ENCODE peak calls at places on chromosomes 13 and 19, in five cellular contexts. L, R, P, Y and E are unnamed samples.
A peak's percentile ranks its signal among the peaks of the same experiment; 100 is the strongest.

GRCh38 chr13:66803013-66803739 is 427.0 kb downstream of the PCDH9 start:
- DNase-seq in L (no peak), R (no peak), P (no peak), Y (no peak), E (no peak)

GRCh38 chr13:70424928-70425327 is 316.7 kb upstream of the KLHL1 start:
- DNase-seq in L (no peak), R (no peak), P (no peak), Y (no peak), E (no peak)

GRCh38 chr13:29684441-29684840 is 89.0 kb upstream of the SLC7A1 start:
- DNase-seq in L (no peak), R (no peak), P (no peak), Y (no peak), E (no peak)

GRCh38 chr19:11018179-11018578 is 57.3 kb downstream of the SMARCA4 start:
- DNase-seq in L (no peak), R (no peak), P (no peak), Y (no peak), E (no peak)

GRCh38 chr13:44052843-44053607 is 173.3 kb downstream of the LACC1 start:
- DNase-seq in L (peak; percentile 4), R (no peak), P (peak; percentile 24), Y (no peak), E (no peak)

GRCh38 chr19:4477034-4477801 is 5.1 kb downstream of the HDGFL2 start:
- DNase-seq in L (no peak), R (no peak), P (no peak), Y (no peak), E (no peak)

GRCh38 chr13:76389321-76389720 is 496.9 kb downstream of the KCTD12 start:
- DNase-seq in L (no peak), R (no peak), P (no peak), Y (no peak), E (no peak)

GRCh38 chr19:46287585-46287984 is 9.3 kb upstream of the HIF3A start:
- DNase-seq in L (no peak), R (no peak), P (no peak), Y (peak; percentile 61), E (no peak)

GRCh38 chr19:33771308-33772101 is 25.2 kb upstream of the KCTD15 start:
- DNase-seq in L (peak; percentile 76), R (peak; percentile 94), P (peak; percentile 78), Y (peak; percentile 65), E (peak; percentile 82)

GRCh38 chr13:48066310-48066989 is 28.5 kb downstream of the MED4 start:
- DNase-seq in L (no peak), R (no peak), P (no peak), Y (peak; percentile 38), E (no peak)

GRCh38 chr19:12868540-12869112 is 12.6 kb downstream of the DNASE2 start:
- DNase-seq in L (no peak), R (no peak), P (no peak), Y (no peak), E (no peak)

GRCh38 chr19:38894968-38895367 is 4.5 kb downstream of the SIRT2 start:
- DNase-seq in L (no peak), R (no peak), P (no peak), Y (no peak), E (no peak)

GRCh38 chr13:104869501-104869900 is 1666.0 kb downstream of the EFNB2 start:
- DNase-seq in L (no peak), R (no peak), P (no peak), Y (peak; percentile 77), E (no peak)

GRCh38 chr13:23570099-23570926 is at the start of gene TNFRSF19:
- DNase-seq in L (peak; percentile 30), R (no peak), P (no peak), Y (no peak), E (no peak)

GRCh38 chr13:34421849-34422475 is 520.1 kb upstream of the NBEA start:
- DNase-seq in L (no peak), R (no peak), P (no peak), Y (no peak), E (no peak)

GRCh38 chr13:97205971-97206370 is 16.2 kb upstream of the MBNL2 start:
- DNase-seq in L (no peak), R (peak; percentile 22), P (no peak), Y (no peak), E (no peak)

GRCh38 chr13:73325351-73326214 is 266.8 kb downstream of the KLF5 start:
- DNase-seq in L (no peak), R (no peak), P (no peak), Y (no peak), E (peak; percentile 70)

GRCh38 chr19:2477141-2477710 is 1.3 kb downstream of the GADD45B start:
- DNase-seq in L (no peak), R (no peak), P (no peak), Y (peak; percentile 27), E (peak; percentile 66)

GRCh38 chr13:113981201-113981605 is 7.3 kb upstream of the C13orf46 start:
- DNase-seq in L (no peak), R (peak; percentile 9), P (no peak), Y (no peak), E (no peak)

GRCh38 chr13:45040626-45041025 is 51.3 kb downstream of the GPALPP1 start:
- DNase-seq in L (no peak), R (no peak), P (no peak), Y (no peak), E (no peak)

GRCh38 chr13:100197591-100198365 is 108.9 kb downstream of the PCCA start:
- DNase-seq in L (peak; percentile 7), R (no peak), P (no peak), Y (no peak), E (no peak)

GRCh38 chr19:30076751-30077670 is 135.0 kb downstream of the URI1 start:
- DNase-seq in L (no peak), R (no peak), P (no peak), Y (no peak), E (no peak)

GRCh38 chr19:33752018-33752790 is 44.5 kb upstream of the KCTD15 start:
- DNase-seq in L (no peak), R (no peak), P (no peak), Y (no peak), E (no peak)

GRCh38 chr19:29371766-29372415 is 153.9 kb upstream of the VSTM2B start:
- DNase-seq in L (no peak), R (no peak), P (no peak), Y (no peak), E (no peak)

GRCh38 chr19:18023596-18024212 is 15.7 kb downstream of the ARRDC2 start:
- DNase-seq in L (peak; percentile 84), R (no peak), P (no peak), Y (peak; percentile 93), E (peak; percentile 99)

GRCh38 chr13:103009061-103009840 is 57.0 kb downstream of the SLC10A2 start:
- DNase-seq in L (no peak), R (no peak), P (no peak), Y (no peak), E (no peak)

GRCh38 chr13:101018720-101019119 is 344.1 kb upstream of the TMTC4 start:
- DNase-seq in L (no peak), R (no peak), P (no peak), Y (no peak), E (no peak)

GRCh38 chr13:88144580-88144979 is 473.4 kb downstream of the SLITRK5 start:
- DNase-seq in L (no peak), R (no peak), P (no peak), Y (no peak), E (no peak)

GRCh38 chr13:105804561-105805190 is 730.8 kb downstream of the EFNB2 start:
- DNase-seq in L (no peak), R (no peak), P (no peak), Y (no peak), E (no peak)

GRCh38 chr19:12521996-12522395 is 29.3 kb downstream of the ZNF564 start:
- DNase-seq in L (no peak), R (no peak), P (no peak), Y (peak; percentile 30), E (no peak)

GRCh38 chr19:33486936-33487793 is 34.4 kb downstream of the PEPD start:
- DNase-seq in L (no peak), R (no peak), P (no peak), Y (no peak), E (no peak)

GRCh38 chr19:10718205-10719196 is 622 bp downstream of the DNM2 start:
- DNase-seq in L (peak; percentile 53), R (no peak), P (peak; percentile 51), Y (peak; percentile 87), E (no peak)

GRCh38 chr19:19805480-19805879 is 16.1 kb downstream of the ZNF506 start:
- DNase-seq in L (no peak), R (no peak), P (no peak), Y (no peak), E (no peak)

GRCh38 chr13:21069561-21070004 is 8.2 kb upstream of the LATS2 start:
- DNase-seq in L (peak; percentile 61), R (peak; percentile 59), P (peak; percentile 60), Y (peak; percentile 90), E (no peak)

DNA sequence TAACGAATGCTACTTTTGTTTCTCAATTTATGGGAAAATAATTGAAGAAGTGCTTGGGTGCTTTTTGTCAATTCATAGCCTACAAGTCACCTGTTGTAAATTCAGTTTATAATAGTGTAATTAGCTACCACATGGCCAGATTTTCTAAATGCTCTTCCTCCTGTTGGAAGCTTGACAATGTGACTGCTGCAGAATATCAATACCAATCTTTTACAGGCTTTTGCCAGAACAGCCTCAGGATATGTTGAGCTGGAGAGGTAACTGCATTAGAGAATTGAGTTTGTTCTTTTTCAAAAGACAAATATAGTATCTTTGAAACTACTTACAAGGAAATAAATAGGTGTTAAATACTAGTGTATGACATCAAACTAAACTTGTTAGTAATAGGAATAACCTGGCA is 277.8 kb downstream of the POU4F1 start:
- DNase-seq in L (no peak), R (no peak), P (no peak), Y (no peak), E (no peak)
- TF ChIP-seq POLR2A in L (no peak), R (no peak), P (no peak), Y (no peak), E (no peak)

GRCh38 chr19:50331187-50332013 is 2.2 kb upstream of the KCNC3 start:
- DNase-seq in L (peak; percentile 10), R (no peak), P (no peak), Y (no peak), E (no peak)
- H3K4me3 ChIP-seq in L (no peak overlapping the region), R (peak overlapping the region; percentile 60), P (no peak overlapping the region), Y (no peak overlapping the region), E (peak overlapping the region; percentile 37)

DNA sequence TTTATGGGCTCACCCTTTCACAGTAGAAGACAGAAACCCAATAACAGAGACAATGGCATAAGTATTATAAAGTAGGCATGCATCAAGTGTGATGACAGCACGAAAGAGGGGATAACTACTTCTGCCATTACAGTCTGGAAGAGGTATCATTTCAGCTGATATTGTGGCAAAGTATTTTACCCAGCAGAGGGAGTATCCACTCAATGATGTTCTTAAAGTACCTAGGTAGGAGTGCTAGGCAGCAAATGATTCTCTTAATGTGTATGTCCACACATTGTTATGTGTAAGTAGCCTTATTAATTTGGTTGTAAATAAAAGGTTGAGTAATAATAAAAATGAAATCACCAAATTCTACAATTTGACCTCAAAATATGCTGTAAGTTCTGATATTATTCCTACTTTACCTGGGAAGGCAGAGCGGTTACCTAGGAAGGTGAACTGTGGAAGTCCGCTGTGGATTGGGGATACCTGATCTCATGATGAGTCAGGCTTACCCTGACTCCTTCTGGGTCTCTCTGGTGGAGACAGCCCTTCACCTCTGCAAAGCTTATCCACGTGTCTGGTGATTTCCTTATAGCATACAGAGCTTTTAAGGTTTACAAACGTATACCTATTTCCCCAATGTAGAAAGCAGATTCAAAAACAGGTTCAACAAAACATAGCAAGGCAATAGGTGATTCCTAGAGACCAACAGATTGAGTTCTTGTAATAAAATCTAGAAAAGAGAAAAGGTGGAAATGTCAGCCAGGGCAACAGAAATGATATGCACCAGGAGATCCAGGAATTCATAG is 4.0 kb upstream of the UBAC2 start:
- DNase-seq in L (no peak), R (no peak), P (no peak), Y (peak; percentile 36), E (no peak)
- TF ChIP-seq CTCF in L (no peak), R (no peak), P (no peak), Y (no peak), E (no peak)

GRCh38 chr13:51771418-51772104 is 32.4 kb downstream of the DHRS12 start:
- DNase-seq in L (no peak), R (no peak), P (no peak), Y (no peak), E (no peak)
- TF ChIP-seq POLR2A in L (no peak), R (no peak), P (no peak), Y (no peak), E (no peak)